ENCODE peak calls at places on chromosomes 7 and 10, in six cellular contexts. One of them, this sample, is unnamed.

GRCh38 chr7:100682991-100683658 is 9.6 kb downstream of the GNB2 start:
- DNase-seq in T-cell: no peak
- DNase-seq in activated T-helper 1 cell treated with anti-CD3 and anti-CD28 coated beads, Interleukin-12 subunit alpha, Interleukin-12 subunit beta, Interleukin-2, Interleukin-4 antibody, amounts not matched to agents 30 ng/mL and 10 ng/mL and 1 ng/mL, durations not matched to agents 14 hours and 24 hours and 36 hours: no peak
- DNase-seq in activated effector memory CD4-positive, alpha-beta T cell treated with anti-CD3 and anti-CD28 coated beads, Interleukin-2, amount 50 U/mL, for 16 hours: no peak
- DNase-seq in choroid plexus epithelial cell: no peak
- DNase-seq in DMS153: no peak
- DNase-seq in this sample: no peak

GRCh38 chr7:1674161-1675035 is 4.3 kb downstream of the ELFN1 start:
- DNase-seq in T-cell: no peak
- DNase-seq in activated T-helper 1 cell treated with anti-CD3 and anti-CD28 coated beads, Interleukin-12 subunit alpha, Interleukin-12 subunit beta, Interleukin-2, Interleukin-4 antibody, amounts not matched to agents 30 ng/mL and 10 ng/mL and 1 ng/mL, durations not matched to agents 14 hours and 24 hours and 36 hours: no peak
- DNase-seq in activated effector memory CD4-positive, alpha-beta T cell treated with anti-CD3 and anti-CD28 coated beads, Interleukin-2, amount 50 U/mL, for 16 hours: peak
- DNase-seq in choroid plexus epithelial cell: no peak
- DNase-seq in DMS153: no peak
- DNase-seq in this sample: no peak

GRCh38 chr10:121566755-121567154 is 31.5 kb downstream of the FGFR2 start:
- DNase-seq in T-cell: no peak
- DNase-seq in activated T-helper 1 cell treated with anti-CD3 and anti-CD28 coated beads, Interleukin-12 subunit alpha, Interleukin-12 subunit beta, Interleukin-2, Interleukin-4 antibody, amounts not matched to agents 30 ng/mL and 10 ng/mL and 1 ng/mL, durations not matched to agents 14 hours and 24 hours and 36 hours: no peak
- DNase-seq in activated effector memory CD4-positive, alpha-beta T cell treated with anti-CD3 and anti-CD28 coated beads, Interleukin-2, amount 50 U/mL, for 16 hours: no peak
- DNase-seq in choroid plexus epithelial cell: no peak
- DNase-seq in DMS153: no peak
- DNase-seq in this sample: no peak

GRCh38 chr7:20661884-20662283 is 46.4 kb downstream of the ABCB5 start:
- DNase-seq in T-cell: no peak
- DNase-seq in activated T-helper 1 cell treated with anti-CD3 and anti-CD28 coated beads, Interleukin-12 subunit alpha, Interleukin-12 subunit beta, Interleukin-2, Interleukin-4 antibody, amounts not matched to agents 30 ng/mL and 10 ng/mL and 1 ng/mL, durations not matched to agents 14 hours and 24 hours and 36 hours: no peak
- DNase-seq in activated effector memory CD4-positive, alpha-beta T cell treated with anti-CD3 and anti-CD28 coated beads, Interleukin-2, amount 50 U/mL, for 16 hours: no peak
- DNase-seq in choroid plexus epithelial cell: no peak
- DNase-seq in DMS153: no peak
- DNase-seq in this sample: no peak

GRCh38 chr10:36771725-36772124 is 353.7 kb upstream of the ANKRD30A start:
- DNase-seq in T-cell: no peak
- DNase-seq in activated T-helper 1 cell treated with anti-CD3 and anti-CD28 coated beads, Interleukin-12 subunit alpha, Interleukin-12 subunit beta, Interleukin-2, Interleukin-4 antibody, amounts not matched to agents 30 ng/mL and 10 ng/mL and 1 ng/mL, durations not matched to agents 14 hours and 24 hours and 36 hours: no peak
- DNase-seq in activated effector memory CD4-positive, alpha-beta T cell treated with anti-CD3 and anti-CD28 coated beads, Interleukin-2, amount 50 U/mL, for 16 hours: no peak
- DNase-seq in choroid plexus epithelial cell: no peak
- DNase-seq in DMS153: no peak
- DNase-seq in this sample: no peak

GRCh38 chr7:155069992-155070827 is at the start of gene HTR5A:
- DNase-seq in T-cell: peak
- DNase-seq in activated T-helper 1 cell treated with anti-CD3 and anti-CD28 coated beads, Interleukin-12 subunit alpha, Interleukin-12 subunit beta, Interleukin-2, Interleukin-4 antibody, amounts not matched to agents 30 ng/mL and 10 ng/mL and 1 ng/mL, durations not matched to agents 14 hours and 24 hours and 36 hours: peak
- DNase-seq in activated effector memory CD4-positive, alpha-beta T cell treated with anti-CD3 and anti-CD28 coated beads, Interleukin-2, amount 50 U/mL, for 16 hours: peak
- DNase-seq in choroid plexus epithelial cell: peak
- DNase-seq in DMS153: no peak
- DNase-seq in this sample: peak

GRCh38 chr7:3194501-3195141 is 106.4 kb upstream of the SDK1 start:
- DNase-seq in T-cell: no peak
- DNase-seq in activated T-helper 1 cell treated with anti-CD3 and anti-CD28 coated beads, Interleukin-12 subunit alpha, Interleukin-12 subunit beta, Interleukin-2, Interleukin-4 antibody, amounts not matched to agents 30 ng/mL and 10 ng/mL and 1 ng/mL, durations not matched to agents 14 hours and 24 hours and 36 hours: no peak
- DNase-seq in activated effector memory CD4-positive, alpha-beta T cell treated with anti-CD3 and anti-CD28 coated beads, Interleukin-2, amount 50 U/mL, for 16 hours: no peak
- DNase-seq in choroid plexus epithelial cell: peak
- DNase-seq in DMS153: no peak
- DNase-seq in this sample: no peak

GRCh38 chr7:38283809-38284208 is 10.4 kb upstream of the TARP start:
- DNase-seq in T-cell: no peak
- DNase-seq in activated T-helper 1 cell treated with anti-CD3 and anti-CD28 coated beads, Interleukin-12 subunit alpha, Interleukin-12 subunit beta, Interleukin-2, Interleukin-4 antibody, amounts not matched to agents 30 ng/mL and 10 ng/mL and 1 ng/mL, durations not matched to agents 14 hours and 24 hours and 36 hours: no peak
- DNase-seq in activated effector memory CD4-positive, alpha-beta T cell treated with anti-CD3 and anti-CD28 coated beads, Interleukin-2, amount 50 U/mL, for 16 hours: no peak
- DNase-seq in choroid plexus epithelial cell: no peak
- DNase-seq in DMS153: no peak
- DNase-seq in this sample: no peak

GRCh38 chr10:119341236-119342016 is 134.1 kb downstream of the GRK5 start:
- DNase-seq in T-cell: no peak
- DNase-seq in activated T-helper 1 cell treated with anti-CD3 and anti-CD28 coated beads, Interleukin-12 subunit alpha, Interleukin-12 subunit beta, Interleukin-2, Interleukin-4 antibody, amounts not matched to agents 30 ng/mL and 10 ng/mL and 1 ng/mL, durations not matched to agents 14 hours and 24 hours and 36 hours: peak
- DNase-seq in activated effector memory CD4-positive, alpha-beta T cell treated with anti-CD3 and anti-CD28 coated beads, Interleukin-2, amount 50 U/mL, for 16 hours: peak
- DNase-seq in choroid plexus epithelial cell: peak
- DNase-seq in DMS153: no peak
- DNase-seq in this sample: no peak

GRCh38 chr7:1361016-1361755 is 98.1 kb downstream of the MICALL2 start:
- DNase-seq in T-cell: no peak
- DNase-seq in activated T-helper 1 cell treated with anti-CD3 and anti-CD28 coated beads, Interleukin-12 subunit alpha, Interleukin-12 subunit beta, Interleukin-2, Interleukin-4 antibody, amounts not matched to agents 30 ng/mL and 10 ng/mL and 1 ng/mL, durations not matched to agents 14 hours and 24 hours and 36 hours: no peak
- DNase-seq in activated effector memory CD4-positive, alpha-beta T cell treated with anti-CD3 and anti-CD28 coated beads, Interleukin-2, amount 50 U/mL, for 16 hours: no peak
- DNase-seq in choroid plexus epithelial cell: no peak
- DNase-seq in DMS153: no peak
- DNase-seq in this sample: no peak

GRCh38 chr10:48658243-48658888 is 26.3 kb upstream of the WDFY4 start:
- DNase-seq in T-cell: peak
- DNase-seq in activated T-helper 1 cell treated with anti-CD3 and anti-CD28 coated beads, Interleukin-12 subunit alpha, Interleukin-12 subunit beta, Interleukin-2, Interleukin-4 antibody, amounts not matched to agents 30 ng/mL and 10 ng/mL and 1 ng/mL, durations not matched to agents 14 hours and 24 hours and 36 hours: peak
- DNase-seq in activated effector memory CD4-positive, alpha-beta T cell treated with anti-CD3 and anti-CD28 coated beads, Interleukin-2, amount 50 U/mL, for 16 hours: peak
- DNase-seq in choroid plexus epithelial cell: peak
- DNase-seq in DMS153: peak
- DNase-seq in this sample: peak

GRCh38 chr7:39310699-39311098 is 255.5 kb upstream of the YAE1 start:
- DNase-seq in T-cell: no peak
- DNase-seq in activated T-helper 1 cell treated with anti-CD3 and anti-CD28 coated beads, Interleukin-12 subunit alpha, Interleukin-12 subunit beta, Interleukin-2, Interleukin-4 antibody, amounts not matched to agents 30 ng/mL and 10 ng/mL and 1 ng/mL, durations not matched to agents 14 hours and 24 hours and 36 hours: no peak
- DNase-seq in activated effector memory CD4-positive, alpha-beta T cell treated with anti-CD3 and anti-CD28 coated beads, Interleukin-2, amount 50 U/mL, for 16 hours: no peak
- DNase-seq in choroid plexus epithelial cell: no peak
- DNase-seq in DMS153: no peak
- DNase-seq in this sample: no peak

GRCh38 chr7:117098457-117098856 is 145.2 kb downstream of the ST7 start:
- DNase-seq in T-cell: no peak
- DNase-seq in activated T-helper 1 cell treated with anti-CD3 and anti-CD28 coated beads, Interleukin-12 subunit alpha, Interleukin-12 subunit beta, Interleukin-2, Interleukin-4 antibody, amounts not matched to agents 30 ng/mL and 10 ng/mL and 1 ng/mL, durations not matched to agents 14 hours and 24 hours and 36 hours: no peak
- DNase-seq in activated effector memory CD4-positive, alpha-beta T cell treated with anti-CD3 and anti-CD28 coated beads, Interleukin-2, amount 50 U/mL, for 16 hours: no peak
- DNase-seq in choroid plexus epithelial cell: peak
- DNase-seq in DMS153: no peak
- DNase-seq in this sample: no peak

GRCh38 chr7:90569368-90569767 is 26.8 kb upstream of the CDK14 start:
- DNase-seq in T-cell: no peak
- DNase-seq in activated T-helper 1 cell treated with anti-CD3 and anti-CD28 coated beads, Interleukin-12 subunit alpha, Interleukin-12 subunit beta, Interleukin-2, Interleukin-4 antibody, amounts not matched to agents 30 ng/mL and 10 ng/mL and 1 ng/mL, durations not matched to agents 14 hours and 24 hours and 36 hours: no peak
- DNase-seq in activated effector memory CD4-positive, alpha-beta T cell treated with anti-CD3 and anti-CD28 coated beads, Interleukin-2, amount 50 U/mL, for 16 hours: no peak
- DNase-seq in choroid plexus epithelial cell: no peak
- DNase-seq in DMS153: no peak
- DNase-seq in this sample: no peak

GRCh38 chr10:28331821-28332220 is 29.0 kb upstream of the MPP7 start:
- DNase-seq in T-cell: no peak
- DNase-seq in activated T-helper 1 cell treated with anti-CD3 and anti-CD28 coated beads, Interleukin-12 subunit alpha, Interleukin-12 subunit beta, Interleukin-2, Interleukin-4 antibody, amounts not matched to agents 30 ng/mL and 10 ng/mL and 1 ng/mL, durations not matched to agents 14 hours and 24 hours and 36 hours: no peak
- DNase-seq in activated effector memory CD4-positive, alpha-beta T cell treated with anti-CD3 and anti-CD28 coated beads, Interleukin-2, amount 50 U/mL, for 16 hours: no peak
- DNase-seq in choroid plexus epithelial cell: peak
- DNase-seq in DMS153: no peak
- DNase-seq in this sample: no peak

GRCh38 chr10:32893431-32893830 is 64.6 kb downstream of the ITGB1 start:
- DNase-seq in T-cell: no peak
- DNase-seq in activated T-helper 1 cell treated with anti-CD3 and anti-CD28 coated beads, Interleukin-12 subunit alpha, Interleukin-12 subunit beta, Interleukin-2, Interleukin-4 antibody, amounts not matched to agents 30 ng/mL and 10 ng/mL and 1 ng/mL, durations not matched to agents 14 hours and 24 hours and 36 hours: no peak
- DNase-seq in activated effector memory CD4-positive, alpha-beta T cell treated with anti-CD3 and anti-CD28 coated beads, Interleukin-2, amount 50 U/mL, for 16 hours: no peak
- DNase-seq in choroid plexus epithelial cell: no peak
- DNase-seq in DMS153: no peak
- DNase-seq in this sample: no peak

GRCh38 chr7:44980393-44981034 is 1.7 kb upstream of the MYO1G start:
- DNase-seq in T-cell: peak
- DNase-seq in activated T-helper 1 cell treated with anti-CD3 and anti-CD28 coated beads, Interleukin-12 subunit alpha, Interleukin-12 subunit beta, Interleukin-2, Interleukin-4 antibody, amounts not matched to agents 30 ng/mL and 10 ng/mL and 1 ng/mL, durations not matched to agents 14 hours and 24 hours and 36 hours: peak
- DNase-seq in activated effector memory CD4-positive, alpha-beta T cell treated with anti-CD3 and anti-CD28 coated beads, Interleukin-2, amount 50 U/mL, for 16 hours: peak
- DNase-seq in choroid plexus epithelial cell: peak
- DNase-seq in DMS153: no peak
- DNase-seq in this sample: no peak

GRCh38 chr10:101124933-101125332 is 6.2 kb upstream of the TLX1 start:
- DNase-seq in T-cell: no peak
- DNase-seq in activated T-helper 1 cell treated with anti-CD3 and anti-CD28 coated beads, Interleukin-12 subunit alpha, Interleukin-12 subunit beta, Interleukin-2, Interleukin-4 antibody, amounts not matched to agents 30 ng/mL and 10 ng/mL and 1 ng/mL, durations not matched to agents 14 hours and 24 hours and 36 hours: no peak
- DNase-seq in activated effector memory CD4-positive, alpha-beta T cell treated with anti-CD3 and anti-CD28 coated beads, Interleukin-2, amount 50 U/mL, for 16 hours: no peak
- DNase-seq in choroid plexus epithelial cell: no peak
- DNase-seq in DMS153: no peak
- DNase-seq in this sample: no peak

GRCh38 chr7:101854084-101854865 is 36.8 kb downstream of the CUX1 start:
- DNase-seq in T-cell: no peak
- DNase-seq in activated T-helper 1 cell treated with anti-CD3 and anti-CD28 coated beads, Interleukin-12 subunit alpha, Interleukin-12 subunit beta, Interleukin-2, Interleukin-4 antibody, amounts not matched to agents 30 ng/mL and 10 ng/mL and 1 ng/mL, durations not matched to agents 14 hours and 24 hours and 36 hours: no peak
- DNase-seq in activated effector memory CD4-positive, alpha-beta T cell treated with anti-CD3 and anti-CD28 coated beads, Interleukin-2, amount 50 U/mL, for 16 hours: no peak
- DNase-seq in choroid plexus epithelial cell: no peak
- DNase-seq in DMS153: no peak
- DNase-seq in this sample: no peak

GRCh38 chr10:125158528-125159485 is 1.6 kb downstream of the CTBP2 start:
- DNase-seq in T-cell: no peak
- DNase-seq in activated T-helper 1 cell treated with anti-CD3 and anti-CD28 coated beads, Interleukin-12 subunit alpha, Interleukin-12 subunit beta, Interleukin-2, Interleukin-4 antibody, amounts not matched to agents 30 ng/mL and 10 ng/mL and 1 ng/mL, durations not matched to agents 14 hours and 24 hours and 36 hours: no peak
- DNase-seq in activated effector memory CD4-positive, alpha-beta T cell treated with anti-CD3 and anti-CD28 coated beads, Interleukin-2, amount 50 U/mL, for 16 hours: no peak
- DNase-seq in choroid plexus epithelial cell: peak
- DNase-seq in DMS153: no peak
- DNase-seq in this sample: peak

GRCh38 chr7:44969049-44969700 is 9.6 kb downstream of the MYO1G start:
- DNase-seq in T-cell: no peak
- DNase-seq in activated T-helper 1 cell treated with anti-CD3 and anti-CD28 coated beads, Interleukin-12 subunit alpha, Interleukin-12 subunit beta, Interleukin-2, Interleukin-4 antibody, amounts not matched to agents 30 ng/mL and 10 ng/mL and 1 ng/mL, durations not matched to agents 14 hours and 24 hours and 36 hours: no peak
- DNase-seq in activated effector memory CD4-positive, alpha-beta T cell treated with anti-CD3 and anti-CD28 coated beads, Interleukin-2, amount 50 U/mL, for 16 hours: no peak
- DNase-seq in choroid plexus epithelial cell: no peak
- DNase-seq in DMS153: no peak
- DNase-seq in this sample: no peak

GRCh38 chr10:21511931-21512330 is 13.6 kb downstream of the SKIDA1 start:
- DNase-seq in T-cell: no peak
- DNase-seq in activated T-helper 1 cell treated with anti-CD3 and anti-CD28 coated beads, Interleukin-12 subunit alpha, Interleukin-12 subunit beta, Interleukin-2, Interleukin-4 antibody, amounts not matched to agents 30 ng/mL and 10 ng/mL and 1 ng/mL, durations not matched to agents 14 hours and 24 hours and 36 hours: no peak
- DNase-seq in activated effector memory CD4-positive, alpha-beta T cell treated with anti-CD3 and anti-CD28 coated beads, Interleukin-2, amount 50 U/mL, for 16 hours: no peak
- DNase-seq in choroid plexus epithelial cell: no peak
- DNase-seq in DMS153: no peak
- DNase-seq in this sample: no peak

GRCh38 chr10:87761153-87761552 is 56.9 kb downstream of the ATAD1 start:
- DNase-seq in T-cell: no peak
- DNase-seq in activated T-helper 1 cell treated with anti-CD3 and anti-CD28 coated beads, Interleukin-12 subunit alpha, Interleukin-12 subunit beta, Interleukin-2, Interleukin-4 antibody, amounts not matched to agents 30 ng/mL and 10 ng/mL and 1 ng/mL, durations not matched to agents 14 hours and 24 hours and 36 hours: no peak
- DNase-seq in activated effector memory CD4-positive, alpha-beta T cell treated with anti-CD3 and anti-CD28 coated beads, Interleukin-2, amount 50 U/mL, for 16 hours: no peak
- DNase-seq in choroid plexus epithelial cell: peak
- DNase-seq in DMS153: no peak
- DNase-seq in this sample: no peak

GRCh38 chr10:120508393-120508792 is 51.4 kb downstream of the PLPP4 start:
- DNase-seq in T-cell: no peak
- DNase-seq in activated T-helper 1 cell treated with anti-CD3 and anti-CD28 coated beads, Interleukin-12 subunit alpha, Interleukin-12 subunit beta, Interleukin-2, Interleukin-4 antibody, amounts not matched to agents 30 ng/mL and 10 ng/mL and 1 ng/mL, durations not matched to agents 14 hours and 24 hours and 36 hours: no peak
- DNase-seq in activated effector memory CD4-positive, alpha-beta T cell treated with anti-CD3 and anti-CD28 coated beads, Interleukin-2, amount 50 U/mL, for 16 hours: no peak
- DNase-seq in choroid plexus epithelial cell: peak
- DNase-seq in DMS153: no peak
- DNase-seq in this sample: no peak

GRCh38 chr10:43737003-43737402 is 88.3 kb upstream of the ZNF32 start:
- DNase-seq in T-cell: no peak
- DNase-seq in activated T-helper 1 cell treated with anti-CD3 and anti-CD28 coated beads, Interleukin-12 subunit alpha, Interleukin-12 subunit beta, Interleukin-2, Interleukin-4 antibody, amounts not matched to agents 30 ng/mL and 10 ng/mL and 1 ng/mL, durations not matched to agents 14 hours and 24 hours and 36 hours: no peak
- DNase-seq in activated effector memory CD4-positive, alpha-beta T cell treated with anti-CD3 and anti-CD28 coated beads, Interleukin-2, amount 50 U/mL, for 16 hours: no peak
- DNase-seq in choroid plexus epithelial cell: no peak
- DNase-seq in DMS153: no peak
- DNase-seq in this sample: no peak

GRCh38 chr7:90180011-90180585 is 25.8 kb downstream of the STEAP1 start:
- DNase-seq in T-cell: no peak
- DNase-seq in activated T-helper 1 cell treated with anti-CD3 and anti-CD28 coated beads, Interleukin-12 subunit alpha, Interleukin-12 subunit beta, Interleukin-2, Interleukin-4 antibody, amounts not matched to agents 30 ng/mL and 10 ng/mL and 1 ng/mL, durations not matched to agents 14 hours and 24 hours and 36 hours: no peak
- DNase-seq in activated effector memory CD4-positive, alpha-beta T cell treated with anti-CD3 and anti-CD28 coated beads, Interleukin-2, amount 50 U/mL, for 16 hours: no peak
- DNase-seq in choroid plexus epithelial cell: peak
- DNase-seq in DMS153: no peak
- DNase-seq in this sample: no peak

GRCh38 chr10:132408823-132409666 is 12.0 kb downstream of the PWWP2B start:
- DNase-seq in T-cell: no peak
- DNase-seq in activated T-helper 1 cell treated with anti-CD3 and anti-CD28 coated beads, Interleukin-12 subunit alpha, Interleukin-12 subunit beta, Interleukin-2, Interleukin-4 antibody, amounts not matched to agents 30 ng/mL and 10 ng/mL and 1 ng/mL, durations not matched to agents 14 hours and 24 hours and 36 hours: no peak
- DNase-seq in activated effector memory CD4-positive, alpha-beta T cell treated with anti-CD3 and anti-CD28 coated beads, Interleukin-2, amount 50 U/mL, for 16 hours: no peak
- DNase-seq in choroid plexus epithelial cell: no peak
- DNase-seq in DMS153: peak
- DNase-seq in this sample: no peak

GRCh38 chr7:44285561-44285960 is 39.8 kb downstream of the CAMK2B start:
- DNase-seq in T-cell: no peak
- DNase-seq in activated T-helper 1 cell treated with anti-CD3 and anti-CD28 coated beads, Interleukin-12 subunit alpha, Interleukin-12 subunit beta, Interleukin-2, Interleukin-4 antibody, amounts not matched to agents 30 ng/mL and 10 ng/mL and 1 ng/mL, durations not matched to agents 14 hours and 24 hours and 36 hours: no peak
- DNase-seq in activated effector memory CD4-positive, alpha-beta T cell treated with anti-CD3 and anti-CD28 coated beads, Interleukin-2, amount 50 U/mL, for 16 hours: peak
- DNase-seq in choroid plexus epithelial cell: no peak
- DNase-seq in DMS153: no peak
- DNase-seq in this sample: no peak

GRCh38 chr10:51857326-51857725 is 157.9 kb upstream of the CSTF2T start:
- DNase-seq in T-cell: no peak
- DNase-seq in activated T-helper 1 cell treated with anti-CD3 and anti-CD28 coated beads, Interleukin-12 subunit alpha, Interleukin-12 subunit beta, Interleukin-2, Interleukin-4 antibody, amounts not matched to agents 30 ng/mL and 10 ng/mL and 1 ng/mL, durations not matched to agents 14 hours and 24 hours and 36 hours: no peak
- DNase-seq in activated effector memory CD4-positive, alpha-beta T cell treated with anti-CD3 and anti-CD28 coated beads, Interleukin-2, amount 50 U/mL, for 16 hours: no peak
- DNase-seq in choroid plexus epithelial cell: no peak
- DNase-seq in DMS153: no peak
- DNase-seq in this sample: no peak

GRCh38 chr10:46552526-46553237 is 3.8 kb downstream of the GPRIN2 start:
- DNase-seq in T-cell: no peak
- DNase-seq in activated T-helper 1 cell treated with anti-CD3 and anti-CD28 coated beads, Interleukin-12 subunit alpha, Interleukin-12 subunit beta, Interleukin-2, Interleukin-4 antibody, amounts not matched to agents 30 ng/mL and 10 ng/mL and 1 ng/mL, durations not matched to agents 14 hours and 24 hours and 36 hours: no peak
- DNase-seq in activated effector memory CD4-positive, alpha-beta T cell treated with anti-CD3 and anti-CD28 coated beads, Interleukin-2, amount 50 U/mL, for 16 hours: peak
- DNase-seq in choroid plexus epithelial cell: no peak
- DNase-seq in DMS153: no peak
- DNase-seq in this sample: no peak

GRCh38 chr7:30751696-30752273 is at the start of gene INMT:
- DNase-seq in T-cell: no peak
- DNase-seq in activated T-helper 1 cell treated with anti-CD3 and anti-CD28 coated beads, Interleukin-12 subunit alpha, Interleukin-12 subunit beta, Interleukin-2, Interleukin-4 antibody, amounts not matched to agents 30 ng/mL and 10 ng/mL and 1 ng/mL, durations not matched to agents 14 hours and 24 hours and 36 hours: no peak
- DNase-seq in activated effector memory CD4-positive, alpha-beta T cell treated with anti-CD3 and anti-CD28 coated beads, Interleukin-2, amount 50 U/mL, for 16 hours: no peak
- DNase-seq in choroid plexus epithelial cell: no peak
- DNase-seq in DMS153: no peak
- DNase-seq in this sample: no peak

GRCh38 chr7:44976746-44977196 is 2.0 kb downstream of the MYO1G start:
- DNase-seq in T-cell: no peak
- DNase-seq in activated T-helper 1 cell treated with anti-CD3 and anti-CD28 coated beads, Interleukin-12 subunit alpha, Interleukin-12 subunit beta, Interleukin-2, Interleukin-4 antibody, amounts not matched to agents 30 ng/mL and 10 ng/mL and 1 ng/mL, durations not matched to agents 14 hours and 24 hours and 36 hours: no peak
- DNase-seq in activated effector memory CD4-positive, alpha-beta T cell treated with anti-CD3 and anti-CD28 coated beads, Interleukin-2, amount 50 U/mL, for 16 hours: no peak
- DNase-seq in choroid plexus epithelial cell: no peak
- DNase-seq in DMS153: no peak
- DNase-seq in this sample: no peak

GRCh38 chr10:4780782-4781181 is 45.2 kb upstream of the AKR1E2 start:
- DNase-seq in T-cell: no peak
- DNase-seq in activated T-helper 1 cell treated with anti-CD3 and anti-CD28 coated beads, Interleukin-12 subunit alpha, Interleukin-12 subunit beta, Interleukin-2, Interleukin-4 antibody, amounts not matched to agents 30 ng/mL and 10 ng/mL and 1 ng/mL, durations not matched to agents 14 hours and 24 hours and 36 hours: no peak
- DNase-seq in activated effector memory CD4-positive, alpha-beta T cell treated with anti-CD3 and anti-CD28 coated beads, Interleukin-2, amount 50 U/mL, for 16 hours: no peak
- DNase-seq in choroid plexus epithelial cell: peak
- DNase-seq in DMS153: no peak
- DNase-seq in this sample: no peak

GRCh38 chr7:1521454-1521853 is 9.0 kb upstream of the MAFK start:
- DNase-seq in T-cell: no peak
- DNase-seq in activated T-helper 1 cell treated with anti-CD3 and anti-CD28 coated beads, Interleukin-12 subunit alpha, Interleukin-12 subunit beta, Interleukin-2, Interleukin-4 antibody, amounts not matched to agents 30 ng/mL and 10 ng/mL and 1 ng/mL, durations not matched to agents 14 hours and 24 hours and 36 hours: no peak
- DNase-seq in activated effector memory CD4-positive, alpha-beta T cell treated with anti-CD3 and anti-CD28 coated beads, Interleukin-2, amount 50 U/mL, for 16 hours: no peak
- DNase-seq in choroid plexus epithelial cell: no peak
- DNase-seq in DMS153: no peak
- DNase-seq in this sample: no peak

GRCh38 chr7:148484486-148484885 is 106.1 kb upstream of the C7orf33 start:
- DNase-seq in T-cell: no peak
- DNase-seq in activated T-helper 1 cell treated with anti-CD3 and anti-CD28 coated beads, Interleukin-12 subunit alpha, Interleukin-12 subunit beta, Interleukin-2, Interleukin-4 antibody, amounts not matched to agents 30 ng/mL and 10 ng/mL and 1 ng/mL, durations not matched to agents 14 hours and 24 hours and 36 hours: no peak
- DNase-seq in activated effector memory CD4-positive, alpha-beta T cell treated with anti-CD3 and anti-CD28 coated beads, Interleukin-2, amount 50 U/mL, for 16 hours: no peak
- DNase-seq in choroid plexus epithelial cell: no peak
- DNase-seq in DMS153: no peak
- DNase-seq in this sample: no peak

GRCh38 chr7:133783276-133783675 is 343.9 kb upstream of the LRGUK start:
- DNase-seq in T-cell: no peak
- DNase-seq in activated T-helper 1 cell treated with anti-CD3 and anti-CD28 coated beads, Interleukin-12 subunit alpha, Interleukin-12 subunit beta, Interleukin-2, Interleukin-4 antibody, amounts not matched to agents 30 ng/mL and 10 ng/mL and 1 ng/mL, durations not matched to agents 14 hours and 24 hours and 36 hours: no peak
- DNase-seq in activated effector memory CD4-positive, alpha-beta T cell treated with anti-CD3 and anti-CD28 coated beads, Interleukin-2, amount 50 U/mL, for 16 hours: no peak
- DNase-seq in choroid plexus epithelial cell: peak
- DNase-seq in DMS153: no peak
- DNase-seq in this sample: no peak

GRCh38 chr10:13973742-13974141 is 357.0 kb downstream of the FRMD4A start:
- DNase-seq in T-cell: no peak
- DNase-seq in activated T-helper 1 cell treated with anti-CD3 and anti-CD28 coated beads, Interleukin-12 subunit alpha, Interleukin-12 subunit beta, Interleukin-2, Interleukin-4 antibody, amounts not matched to agents 30 ng/mL and 10 ng/mL and 1 ng/mL, durations not matched to agents 14 hours and 24 hours and 36 hours: no peak
- DNase-seq in activated effector memory CD4-positive, alpha-beta T cell treated with anti-CD3 and anti-CD28 coated beads, Interleukin-2, amount 50 U/mL, for 16 hours: no peak
- DNase-seq in choroid plexus epithelial cell: no peak
- DNase-seq in DMS153: no peak
- DNase-seq in this sample: no peak

GRCh38 chr7:143013897-143014296 is 13.0 kb downstream of the OR9A2 start:
- DNase-seq in T-cell: no peak
- DNase-seq in activated T-helper 1 cell treated with anti-CD3 and anti-CD28 coated beads, Interleukin-12 subunit alpha, Interleukin-12 subunit beta, Interleukin-2, Interleukin-4 antibody, amounts not matched to agents 30 ng/mL and 10 ng/mL and 1 ng/mL, durations not matched to agents 14 hours and 24 hours and 36 hours: no peak
- DNase-seq in activated effector memory CD4-positive, alpha-beta T cell treated with anti-CD3 and anti-CD28 coated beads, Interleukin-2, amount 50 U/mL, for 16 hours: no peak
- DNase-seq in choroid plexus epithelial cell: peak
- DNase-seq in DMS153: no peak
- DNase-seq in this sample: no peak

GRCh38 chr7:40654171-40654570 is 519.4 kb downstream of the SUGCT start:
- DNase-seq in T-cell: no peak
- DNase-seq in activated T-helper 1 cell treated with anti-CD3 and anti-CD28 coated beads, Interleukin-12 subunit alpha, Interleukin-12 subunit beta, Interleukin-2, Interleukin-4 antibody, amounts not matched to agents 30 ng/mL and 10 ng/mL and 1 ng/mL, durations not matched to agents 14 hours and 24 hours and 36 hours: no peak
- DNase-seq in activated effector memory CD4-positive, alpha-beta T cell treated with anti-CD3 and anti-CD28 coated beads, Interleukin-2, amount 50 U/mL, for 16 hours: no peak
- DNase-seq in choroid plexus epithelial cell: no peak
- DNase-seq in DMS153: no peak
- DNase-seq in this sample: no peak